ENCODE peak calls at places on chromosomes 12 and 14, in nine cellular contexts. F, O, Z, N, V, K, J, H and U are unnamed samples.

GRCh38 chr14:85535916-85536834 is 6.2 kb downstream of the FLRT2 start:
- DNase-seq in F (peak), O (peak), Z (peak), N (peak), V (no peak), K (no peak), J (no peak), H (no peak), U (no peak)

GRCh38 chr14:24323341-24323740 is 11.5 kb downstream of the ADCY4 start:
- DNase-seq in F (no peak), O (no peak), Z (no peak), N (no peak), V (no peak), K (no peak), J (no peak), H (no peak), U (no peak)

GRCh38 chr12:54749191-54749818 is 101.1 kb upstream of the DCD start:
- DNase-seq in F (peak), O (peak), Z (peak), N (peak), V (no peak), K (no peak), J (no peak), H (no peak), U (peak)

GRCh38 chr14:35416108-35416750 is 11.7 kb upstream of the NFKBIA start:
- DNase-seq in F (no peak), O (no peak), Z (peak), N (no peak), V (no peak), K (no peak), J (no peak), H (no peak), U (no peak)

GRCh38 chr12:70660620-70661219 is 23.5 kb upstream of the PTPRB start:
- DNase-seq in F (no peak), O (peak), Z (peak), N (peak), V (no peak), K (no peak), J (no peak), H (peak), U (no peak)

GRCh38 chr12:71865166-71865713 is 25.7 kb downstream of the TBC1D15 start:
- DNase-seq in F (no peak), O (peak), Z (peak), N (no peak), V (no peak), K (no peak), J (no peak), H (no peak), U (no peak)

GRCh38 chr12:126083931-126084330 is 1018.7 kb downstream of the AACS start:
- DNase-seq in F (no peak), O (no peak), Z (no peak), N (no peak), V (no peak), K (no peak), J (peak), H (no peak), U (no peak)

GRCh38 chr14:74519316-74520074 is 25.9 kb downstream of the ISCA2 start:
- DNase-seq in F (no peak), O (no peak), Z (no peak), N (no peak), V (no peak), K (no peak), J (no peak), H (no peak), U (no peak)

GRCh38 chr14:101009531-101009930 is 106.0 kb upstream of the RTL1 start:
- DNase-seq in F (no peak), O (no peak), Z (no peak), N (peak), V (peak), K (no peak), J (no peak), H (no peak), U (no peak)

GRCh38 chr14:103023881-103024473 is 33.4 kb downstream of the CDC42BPB start:
- DNase-seq in F (no peak), O (no peak), Z (peak), N (no peak), V (no peak), K (no peak), J (no peak), H (peak), U (no peak)

GRCh38 chr12:39798429-39798828 is 178.8 kb upstream of the ABCD2 start:
- DNase-seq in F (no peak), O (no peak), Z (no peak), N (no peak), V (no peak), K (no peak), J (no peak), H (no peak), U (no peak)

GRCh38 chr12:124361074-124361965 is 66.4 kb downstream of the RFLNA start:
- DNase-seq in F (no peak), O (peak), Z (no peak), N (no peak), V (no peak), K (no peak), J (no peak), H (no peak), U (no peak)
- H3K27ac ChIP-seq in F (no peak), O (no peak), Z (peak), N (no peak), V (no peak), K (no peak), J (no peak), H (peak), U (no peak)

GRCh38 chr12:3035171-3035570 is 42.0 kb upstream of the TSPAN9 start:
- DNase-seq in F (no peak), O (no peak), Z (no peak), N (no peak), V (no peak), K (no peak), J (no peak), H (no peak), U (no peak)
- H3K27ac ChIP-seq in F (no peak), O (no peak), Z (peak), N (no peak), V (no peak), K (peak), J (no peak), H (no peak), U (no peak)

GRCh38 chr14:99734406-99735051 is 50.4 kb downstream of the CYP46A1 start:
- DNase-seq in F (no peak), O (no peak), Z (no peak), N (no peak), V (peak), K (no peak), J (peak), H (peak), U (no peak)
- H3K27ac ChIP-seq in F (no peak), O (no peak), Z (no peak), N (no peak), V (no peak), K (no peak), J (no peak), H (peak), U (no peak)

GRCh38 chr12:102349079-102349478 is 131.3 kb downstream of the IGF1 start:
- DNase-seq in F (no peak), O (no peak), Z (no peak), N (no peak), V (no peak), K (no peak), J (no peak), H (no peak), U (no peak)
- H3K27ac ChIP-seq in F (no peak), O (no peak), Z (no peak), N (no peak), V (no peak), K (no peak), J (no peak), H (no peak), U (no peak)

DNA sequence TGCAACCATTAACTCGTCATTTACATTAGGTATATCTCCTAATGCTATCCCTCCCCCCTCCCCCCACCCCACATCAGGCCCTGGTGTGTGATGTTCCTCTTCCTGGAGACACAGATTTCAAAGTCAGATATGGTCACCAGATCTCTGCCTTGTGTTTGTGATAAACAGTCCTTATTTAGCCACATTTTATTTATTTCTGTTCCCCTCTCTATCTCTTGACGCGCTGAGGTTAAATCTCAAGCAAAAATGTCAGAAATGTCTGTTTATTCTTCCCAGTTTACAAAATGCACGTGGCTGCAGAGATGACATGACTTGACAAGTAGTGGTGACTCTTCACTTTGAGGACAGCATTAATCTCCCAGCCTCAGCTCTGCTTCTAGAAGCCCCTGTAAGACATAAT is 11.5 kb upstream of the RASSF3 start:
- DNase-seq in F (no peak), O (no peak), Z (no peak), N (no peak), V (no peak), K (no peak), J (no peak), H (no peak), U (no peak)
- H3K27ac ChIP-seq in F (no peak), O (no peak), Z (no peak), N (no peak), V (no peak), K (no peak), J (no peak), H (no peak), U (no peak)

DNA sequence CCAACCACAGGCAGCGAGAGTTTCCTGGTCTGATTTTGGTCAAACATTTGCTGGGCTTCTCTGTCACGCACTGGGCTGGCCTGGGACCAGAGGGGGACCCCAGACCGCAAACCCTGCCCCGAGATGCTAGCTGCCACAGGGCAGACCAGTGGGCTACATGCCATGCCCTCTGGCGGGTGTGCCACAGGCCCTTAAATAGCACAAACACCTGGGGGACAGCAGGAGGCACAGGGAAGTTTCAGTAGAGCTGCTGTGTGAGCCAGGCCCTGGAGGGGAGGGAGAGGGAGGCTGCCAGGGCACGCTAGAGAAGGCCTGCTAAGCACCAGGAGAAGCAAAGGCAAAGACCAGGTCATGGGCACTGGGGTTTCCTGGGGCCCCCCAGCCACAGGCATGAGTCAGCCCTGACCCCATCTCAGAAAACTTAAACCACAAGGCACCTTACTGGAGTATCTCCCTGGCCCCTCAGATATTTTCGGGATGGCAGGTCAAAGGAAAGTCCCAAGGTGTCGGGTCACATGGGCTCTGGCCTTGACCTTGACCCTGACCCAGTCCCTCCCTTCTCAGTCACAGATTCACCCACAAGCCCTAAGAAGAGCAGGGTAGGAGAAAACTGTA is 29.2 kb downstream of the ITPK1 start:
- DNase-seq in F (no peak), O (no peak), Z (no peak), N (no peak), V (no peak), K (no peak), J (no peak), H (peak), U (no peak)
- H3K27ac ChIP-seq in F (peak), O (peak), Z (no peak), N (no peak), V (no peak), K (no peak), J (no peak), H (peak), U (peak)

DNA sequence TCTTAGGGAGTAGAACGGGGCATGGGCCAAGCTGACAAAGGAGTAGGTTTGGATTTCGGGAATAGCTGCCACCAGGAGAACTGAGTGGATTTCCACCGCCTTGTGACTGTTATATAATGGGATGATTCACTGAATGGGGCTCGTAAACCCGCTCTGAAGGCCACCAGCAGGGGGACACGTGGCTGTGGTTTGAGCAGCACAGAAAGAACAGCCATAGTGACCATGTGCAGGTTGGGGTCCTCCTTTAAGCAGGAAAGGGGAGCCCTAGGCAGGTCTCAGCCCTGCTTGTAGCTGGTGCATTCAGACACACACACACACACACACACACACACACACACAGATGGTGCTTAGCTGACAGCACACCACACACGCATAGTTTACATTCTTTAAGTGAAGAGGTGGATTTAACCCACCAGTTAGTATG is 8.6 kb upstream of the ASB2 start:
- DNase-seq in F (peak), O (peak), Z (peak), N (peak), V (peak), K (peak), J (no peak), H (peak), U (peak)
- H3K27ac ChIP-seq in F (no peak), O (no peak), Z (no peak), N (no peak), V (no peak), K (no peak), J (no peak), H (peak), U (no peak)

GRCh38 chr14:69282448-69282847 is 22.5 kb downstream of the GALNT16 start:
- DNase-seq in F (no peak), O (no peak), Z (no peak), N (no peak), V (no peak), K (no peak), J (no peak), H (no peak), U (no peak)

GRCh38 chr14:69287096-69287991 is 27.4 kb downstream of the GALNT16 start:
- DNase-seq in F (peak), O (no peak), Z (peak), N (peak), V (peak), K (no peak), J (no peak), H (no peak), U (no peak)

GRCh38 chr14:69288001-69288771 is 28.2 kb downstream of the GALNT16 start:
- DNase-seq in F (peak), O (no peak), Z (peak), N (no peak), V (no peak), K (peak), J (peak), H (peak), U (no peak)

GRCh38 chr14:69284170-69284569 is 24.2 kb downstream of the GALNT16 start:
- DNase-seq in F (no peak), O (no peak), Z (no peak), N (no peak), V (no peak), K (no peak), J (no peak), H (peak), U (no peak)

GRCh38 chr14:69285661-69286255 is 25.8 kb downstream of the GALNT16 start:
- DNase-seq in F (no peak), O (no peak), Z (no peak), N (no peak), V (no peak), K (no peak), J (no peak), H (no peak), U (no peak)
- H3K27ac ChIP-seq in F (no peak), O (no peak), Z (no peak), N (no peak), V (no peak), K (no peak), J (no peak), H (peak), U (no peak)